ENCODE peak calls at places on chromosomes 2 and 18, in eight cellular contexts. One of them, this sample, is unnamed.

GRCh38 chr2:73013941-73014340 is 57.6 kb downstream of the SFXN5 start:
- DNase-seq in stimulated activated CD4-positive, alpha-beta T cell treated with anti-CD3 and anti-CD28 coated beads, Interleukin-1b, Interleukin-23, amount 100 ng/mL, for 1 hour: no peak
- DNase-seq in T-cell: no peak
- DNase-seq in activated T-helper 1 cell treated with anti-CD3 and anti-CD28 coated beads, Interleukin-2, amount 50 U/mL, for 16 hours: no peak
- DNase-seq in GM19239: no peak
- DNase-seq in NCI-H226: no peak
- DNase-seq in naive thymus-derived CD8-positive, alpha-beta T cell: no peak
- DNase-seq in globus pallidus: no peak
- DNase-seq in this sample: no peak

GRCh38 chr2:106956879-106957278 is 70.9 kb upstream of the ST6GAL2 start:
- DNase-seq in naive thymus-derived CD8-positive, alpha-beta T cell: no peak
- DNase-seq in GM19239: no peak
- DNase-seq in globus pallidus: no peak
- DNase-seq in T-cell: no peak
- DNase-seq in NCI-H226: peak; percentile 93
- DNase-seq in activated T-helper 1 cell treated with anti-CD3 and anti-CD28 coated beads, Interleukin-2, amount 50 U/mL, for 16 hours: no peak
- DNase-seq in stimulated activated CD4-positive, alpha-beta T cell treated with anti-CD3 and anti-CD28 coated beads, Interleukin-1b, Interleukin-23, amount 100 ng/mL, for 1 hour: no peak
- DNase-seq in this sample: no peak

GRCh38 chr2:80326214-80326613 is 21.7 kb upstream of the LRRTM1 start:
- DNase-seq in NCI-H226: no peak
- DNase-seq in stimulated activated CD4-positive, alpha-beta T cell treated with anti-CD3 and anti-CD28 coated beads, Interleukin-1b, Interleukin-23, amount 100 ng/mL, for 1 hour: no peak
- DNase-seq in naive thymus-derived CD8-positive, alpha-beta T cell: no peak
- DNase-seq in activated T-helper 1 cell treated with anti-CD3 and anti-CD28 coated beads, Interleukin-2, amount 50 U/mL, for 16 hours: no peak
- DNase-seq in globus pallidus: peak; percentile 54
- DNase-seq in GM19239: no peak
- DNase-seq in T-cell: no peak
- DNase-seq in this sample: no peak

GRCh38 chr2:205934443-205934842 is 151.5 kb downstream of the INO80D start:
- DNase-seq in activated T-helper 1 cell treated with anti-CD3 and anti-CD28 coated beads, Interleukin-2, amount 50 U/mL, for 16 hours: no peak
- DNase-seq in GM19239: no peak
- DNase-seq in globus pallidus: no peak
- DNase-seq in naive thymus-derived CD8-positive, alpha-beta T cell: no peak
- DNase-seq in NCI-H226: no peak
- DNase-seq in stimulated activated CD4-positive, alpha-beta T cell treated with anti-CD3 and anti-CD28 coated beads, Interleukin-1b, Interleukin-23, amount 100 ng/mL, for 1 hour: no peak
- DNase-seq in T-cell: no peak
- DNase-seq in this sample: no peak

GRCh38 chr2:144331652-144332355 is 188.1 kb downstream of the ZEB2 start:
- DNase-seq in globus pallidus: peak; percentile 30
- DNase-seq in naive thymus-derived CD8-positive, alpha-beta T cell: no peak
- DNase-seq in T-cell: peak; percentile 51
- DNase-seq in NCI-H226: no peak
- DNase-seq in GM19239: no peak
- DNase-seq in stimulated activated CD4-positive, alpha-beta T cell treated with anti-CD3 and anti-CD28 coated beads, Interleukin-1b, Interleukin-23, amount 100 ng/mL, for 1 hour: no peak
- DNase-seq in activated T-helper 1 cell treated with anti-CD3 and anti-CD28 coated beads, Interleukin-2, amount 50 U/mL, for 16 hours: no peak
- DNase-seq in this sample: peak; percentile 64

GRCh38 chr2:216858312-216858711 is 1.6 kb downstream of the TNP1 start:
- DNase-seq in stimulated activated CD4-positive, alpha-beta T cell treated with anti-CD3 and anti-CD28 coated beads, Interleukin-1b, Interleukin-23, amount 100 ng/mL, for 1 hour: no peak
- DNase-seq in GM19239: no peak
- DNase-seq in T-cell: no peak
- DNase-seq in activated T-helper 1 cell treated with anti-CD3 and anti-CD28 coated beads, Interleukin-2, amount 50 U/mL, for 16 hours: no peak
- DNase-seq in NCI-H226: no peak
- DNase-seq in globus pallidus: no peak
- DNase-seq in naive thymus-derived CD8-positive, alpha-beta T cell: no peak
- DNase-seq in this sample: no peak

GRCh38 chr2:112075490-112076260 is 20.6 kb downstream of the TMEM87B start:
- DNase-seq in naive thymus-derived CD8-positive, alpha-beta T cell: no peak
- DNase-seq in activated T-helper 1 cell treated with anti-CD3 and anti-CD28 coated beads, Interleukin-2, amount 50 U/mL, for 16 hours: no peak
- DNase-seq in GM19239: no peak
- DNase-seq in T-cell: no peak
- DNase-seq in NCI-H226: peak; percentile 74
- DNase-seq in globus pallidus: no peak
- DNase-seq in stimulated activated CD4-positive, alpha-beta T cell treated with anti-CD3 and anti-CD28 coated beads, Interleukin-1b, Interleukin-23, amount 100 ng/mL, for 1 hour: no peak
- DNase-seq in this sample: no peak

GRCh38 chr2:163246111-163246510 is 407.5 kb upstream of the KCNH7 start:
- DNase-seq in stimulated activated CD4-positive, alpha-beta T cell treated with anti-CD3 and anti-CD28 coated beads, Interleukin-1b, Interleukin-23, amount 100 ng/mL, for 1 hour: no peak
- DNase-seq in globus pallidus: no peak
- DNase-seq in naive thymus-derived CD8-positive, alpha-beta T cell: no peak
- DNase-seq in activated T-helper 1 cell treated with anti-CD3 and anti-CD28 coated beads, Interleukin-2, amount 50 U/mL, for 16 hours: no peak
- DNase-seq in NCI-H226: no peak
- DNase-seq in GM19239: no peak
- DNase-seq in T-cell: no peak
- DNase-seq in this sample: no peak

GRCh38 chr18:61942072-61942471 is 49.3 kb upstream of the RNF152 start:
- DNase-seq in NCI-H226: no peak
- DNase-seq in T-cell: no peak
- DNase-seq in globus pallidus: no peak
- DNase-seq in stimulated activated CD4-positive, alpha-beta T cell treated with anti-CD3 and anti-CD28 coated beads, Interleukin-1b, Interleukin-23, amount 100 ng/mL, for 1 hour: no peak
- DNase-seq in naive thymus-derived CD8-positive, alpha-beta T cell: peak; percentile 19
- DNase-seq in activated T-helper 1 cell treated with anti-CD3 and anti-CD28 coated beads, Interleukin-2, amount 50 U/mL, for 16 hours: no peak
- DNase-seq in GM19239: no peak
- DNase-seq in this sample: no peak

GRCh38 chr18:79030680-79031079 is 38.5 kb upstream of the ATP9B start:
- DNase-seq in GM19239: no peak
- DNase-seq in stimulated activated CD4-positive, alpha-beta T cell treated with anti-CD3 and anti-CD28 coated beads, Interleukin-1b, Interleukin-23, amount 100 ng/mL, for 1 hour: no peak
- DNase-seq in naive thymus-derived CD8-positive, alpha-beta T cell: no peak
- DNase-seq in globus pallidus: no peak
- DNase-seq in T-cell: no peak
- DNase-seq in NCI-H226: no peak
- DNase-seq in activated T-helper 1 cell treated with anti-CD3 and anti-CD28 coated beads, Interleukin-2, amount 50 U/mL, for 16 hours: no peak
- DNase-seq in this sample: no peak

GRCh38 chr2:101287303-101287702 is 21.2 kb downstream of the RNF149 start:
- DNase-seq in naive thymus-derived CD8-positive, alpha-beta T cell: no peak
- DNase-seq in T-cell: no peak
- DNase-seq in globus pallidus: no peak
- DNase-seq in stimulated activated CD4-positive, alpha-beta T cell treated with anti-CD3 and anti-CD28 coated beads, Interleukin-1b, Interleukin-23, amount 100 ng/mL, for 1 hour: no peak
- DNase-seq in NCI-H226: no peak
- DNase-seq in activated T-helper 1 cell treated with anti-CD3 and anti-CD28 coated beads, Interleukin-2, amount 50 U/mL, for 16 hours: no peak
- DNase-seq in GM19239: no peak
- DNase-seq in this sample: no peak

GRCh38 chr2:161337247-161337646 is 29.0 kb downstream of the PSMD14 start:
- DNase-seq in T-cell: no peak
- DNase-seq in stimulated activated CD4-positive, alpha-beta T cell treated with anti-CD3 and anti-CD28 coated beads, Interleukin-1b, Interleukin-23, amount 100 ng/mL, for 1 hour: no peak
- DNase-seq in naive thymus-derived CD8-positive, alpha-beta T cell: no peak
- DNase-seq in activated T-helper 1 cell treated with anti-CD3 and anti-CD28 coated beads, Interleukin-2, amount 50 U/mL, for 16 hours: no peak
- DNase-seq in NCI-H226: no peak
- DNase-seq in globus pallidus: no peak
- DNase-seq in GM19239: no peak
- DNase-seq in this sample: no peak

GRCh38 chr2:14577843-14578242 is 54.7 kb upstream of the LRATD1 start:
- DNase-seq in stimulated activated CD4-positive, alpha-beta T cell treated with anti-CD3 and anti-CD28 coated beads, Interleukin-1b, Interleukin-23, amount 100 ng/mL, for 1 hour: no peak
- DNase-seq in globus pallidus: no peak
- DNase-seq in GM19239: no peak
- DNase-seq in activated T-helper 1 cell treated with anti-CD3 and anti-CD28 coated beads, Interleukin-2, amount 50 U/mL, for 16 hours: no peak
- DNase-seq in naive thymus-derived CD8-positive, alpha-beta T cell: no peak
- DNase-seq in NCI-H226: no peak
- DNase-seq in T-cell: no peak
- DNase-seq in this sample: no peak

GRCh38 chr2:39455826-39456225 is 18.7 kb upstream of the MAP4K3 start:
- DNase-seq in activated T-helper 1 cell treated with anti-CD3 and anti-CD28 coated beads, Interleukin-2, amount 50 U/mL, for 16 hours: no peak
- DNase-seq in T-cell: no peak
- DNase-seq in GM19239: no peak
- DNase-seq in naive thymus-derived CD8-positive, alpha-beta T cell: no peak
- DNase-seq in globus pallidus: no peak
- DNase-seq in NCI-H226: peak; percentile 91
- DNase-seq in stimulated activated CD4-positive, alpha-beta T cell treated with anti-CD3 and anti-CD28 coated beads, Interleukin-1b, Interleukin-23, amount 100 ng/mL, for 1 hour: no peak
- DNase-seq in this sample: no peak

GRCh38 chr2:112777036-112777435 is 7.3 kb downstream of the IL1A start:
- DNase-seq in stimulated activated CD4-positive, alpha-beta T cell treated with anti-CD3 and anti-CD28 coated beads, Interleukin-1b, Interleukin-23, amount 100 ng/mL, for 1 hour: no peak
- DNase-seq in naive thymus-derived CD8-positive, alpha-beta T cell: no peak
- DNase-seq in GM19239: no peak
- DNase-seq in activated T-helper 1 cell treated with anti-CD3 and anti-CD28 coated beads, Interleukin-2, amount 50 U/mL, for 16 hours: no peak
- DNase-seq in NCI-H226: no peak
- DNase-seq in globus pallidus: no peak
- DNase-seq in T-cell: no peak
- DNase-seq in this sample: no peak

GRCh38 chr2:8573942-8574195 is 108.0 kb upstream of the ID2 start:
- DNase-seq in globus pallidus: no peak
- DNase-seq in activated T-helper 1 cell treated with anti-CD3 and anti-CD28 coated beads, Interleukin-2, amount 50 U/mL, for 16 hours: no peak
- DNase-seq in T-cell: no peak
- DNase-seq in NCI-H226: no peak
- DNase-seq in GM19239: no peak
- DNase-seq in naive thymus-derived CD8-positive, alpha-beta T cell: no peak
- DNase-seq in stimulated activated CD4-positive, alpha-beta T cell treated with anti-CD3 and anti-CD28 coated beads, Interleukin-1b, Interleukin-23, amount 100 ng/mL, for 1 hour: no peak
- DNase-seq in this sample: no peak

GRCh38 chr2:111120253-111121027 is at the start of gene BCL2L11:
- DNase-seq in T-cell: peak; percentile 52
- DNase-seq in globus pallidus: peak; percentile 83
- DNase-seq in naive thymus-derived CD8-positive, alpha-beta T cell: peak; percentile 88
- DNase-seq in activated T-helper 1 cell treated with anti-CD3 and anti-CD28 coated beads, Interleukin-2, amount 50 U/mL, for 16 hours: peak; percentile 84
- DNase-seq in GM19239: peak; percentile 73
- DNase-seq in stimulated activated CD4-positive, alpha-beta T cell treated with anti-CD3 and anti-CD28 coated beads, Interleukin-1b, Interleukin-23, amount 100 ng/mL, for 1 hour: peak; percentile 84
- DNase-seq in NCI-H226: peak; percentile 82
- DNase-seq in this sample: peak; percentile 85

GRCh38 chr2:241542278-241542605 is 16.3 kb upstream of the BOK start:
- DNase-seq in GM19239: no peak
- DNase-seq in globus pallidus: peak; percentile 32
- DNase-seq in activated T-helper 1 cell treated with anti-CD3 and anti-CD28 coated beads, Interleukin-2, amount 50 U/mL, for 16 hours: no peak
- DNase-seq in NCI-H226: no peak
- DNase-seq in naive thymus-derived CD8-positive, alpha-beta T cell: no peak
- DNase-seq in stimulated activated CD4-positive, alpha-beta T cell treated with anti-CD3 and anti-CD28 coated beads, Interleukin-1b, Interleukin-23, amount 100 ng/mL, for 1 hour: no peak
- DNase-seq in T-cell: no peak
- DNase-seq in this sample: no peak

GRCh38 chr2:136134126-136134525 is 16.2 kb upstream of the CXCR4 start:
- DNase-seq in activated T-helper 1 cell treated with anti-CD3 and anti-CD28 coated beads, Interleukin-2, amount 50 U/mL, for 16 hours: peak; percentile 30
- DNase-seq in naive thymus-derived CD8-positive, alpha-beta T cell: peak; percentile 84
- DNase-seq in T-cell: no peak
- DNase-seq in NCI-H226: no peak
- DNase-seq in globus pallidus: no peak
- DNase-seq in GM19239: no peak
- DNase-seq in stimulated activated CD4-positive, alpha-beta T cell treated with anti-CD3 and anti-CD28 coated beads, Interleukin-1b, Interleukin-23, amount 100 ng/mL, for 1 hour: no peak
- DNase-seq in this sample: no peak

GRCh38 chr2:37552339-37552738 is 119.1 kb downstream of the CDC42EP3 start:
- DNase-seq in NCI-H226: peak; percentile 56
- DNase-seq in stimulated activated CD4-positive, alpha-beta T cell treated with anti-CD3 and anti-CD28 coated beads, Interleukin-1b, Interleukin-23, amount 100 ng/mL, for 1 hour: no peak
- DNase-seq in naive thymus-derived CD8-positive, alpha-beta T cell: no peak
- DNase-seq in globus pallidus: no peak
- DNase-seq in GM19239: no peak
- DNase-seq in activated T-helper 1 cell treated with anti-CD3 and anti-CD28 coated beads, Interleukin-2, amount 50 U/mL, for 16 hours: no peak
- DNase-seq in T-cell: no peak
- DNase-seq in this sample: no peak

GRCh38 chr2:184890311-184890710 is 292.0 kb downstream of the ZNF804A start:
- DNase-seq in stimulated activated CD4-positive, alpha-beta T cell treated with anti-CD3 and anti-CD28 coated beads, Interleukin-1b, Interleukin-23, amount 100 ng/mL, for 1 hour: no peak
- DNase-seq in GM19239: no peak
- DNase-seq in T-cell: no peak
- DNase-seq in globus pallidus: no peak
- DNase-seq in NCI-H226: peak; percentile 9
- DNase-seq in naive thymus-derived CD8-positive, alpha-beta T cell: no peak
- DNase-seq in activated T-helper 1 cell treated with anti-CD3 and anti-CD28 coated beads, Interleukin-2, amount 50 U/mL, for 16 hours: no peak
- DNase-seq in this sample: no peak

GRCh38 chr18:4636957-4637356 is 181.8 kb upstream of the DLGAP1 start:
- DNase-seq in NCI-H226: no peak
- DNase-seq in activated T-helper 1 cell treated with anti-CD3 and anti-CD28 coated beads, Interleukin-2, amount 50 U/mL, for 16 hours: no peak
- DNase-seq in naive thymus-derived CD8-positive, alpha-beta T cell: no peak
- DNase-seq in globus pallidus: no peak
- DNase-seq in stimulated activated CD4-positive, alpha-beta T cell treated with anti-CD3 and anti-CD28 coated beads, Interleukin-1b, Interleukin-23, amount 100 ng/mL, for 1 hour: no peak
- DNase-seq in T-cell: no peak
- DNase-seq in GM19239: no peak
- DNase-seq in this sample: no peak

GRCh38 chr2:233247744-233248143 is 3.7 kb upstream of the ATG16L1 start:
- DNase-seq in naive thymus-derived CD8-positive, alpha-beta T cell: no peak
- DNase-seq in T-cell: no peak
- DNase-seq in globus pallidus: no peak
- DNase-seq in NCI-H226: peak; percentile 65
- DNase-seq in activated T-helper 1 cell treated with anti-CD3 and anti-CD28 coated beads, Interleukin-2, amount 50 U/mL, for 16 hours: peak; percentile 57
- DNase-seq in GM19239: no peak
- DNase-seq in stimulated activated CD4-positive, alpha-beta T cell treated with anti-CD3 and anti-CD28 coated beads, Interleukin-1b, Interleukin-23, amount 100 ng/mL, for 1 hour: no peak
- DNase-seq in this sample: no peak

GRCh38 chr18:51425475-51425874 is 228.0 kb upstream of the MEX3C start:
- DNase-seq in GM19239: no peak
- DNase-seq in T-cell: no peak
- DNase-seq in activated T-helper 1 cell treated with anti-CD3 and anti-CD28 coated beads, Interleukin-2, amount 50 U/mL, for 16 hours: no peak
- DNase-seq in stimulated activated CD4-positive, alpha-beta T cell treated with anti-CD3 and anti-CD28 coated beads, Interleukin-1b, Interleukin-23, amount 100 ng/mL, for 1 hour: no peak
- DNase-seq in NCI-H226: no peak
- DNase-seq in naive thymus-derived CD8-positive, alpha-beta T cell: no peak
- DNase-seq in globus pallidus: no peak
- DNase-seq in this sample: no peak